ENCODE peak calls at places on chromosome 16, in ten cellular contexts. V is RCC 7860; N is endothelial cell; U is amygdala; D is NCI-H2029 treated with DMSO at 0.1 percent for 48 hours; S is AG04450; I is AG08396; L is SK-N-DZ; F is caudate nucleus; J is activated CD8-positive, alpha-beta memory T cell treated with anti-CD3 and anti-CD28 coated beads for 24 hours. Q is an unnamed sample.

GRCh38 chr16:71430744-71431143 is 11.1 kb downstream of the TLE7 start:
- DNase-seq in F (no peak), I (no peak), U (no peak), D (no peak), L (no peak), N (no peak), J (no peak), S (no peak), V (no peak), Q (no peak)

GRCh38 chr16:85126731-85127662 is 14.7 kb upstream of the CIBAR2 start:
- DNase-seq in S (peak), I (peak), N (no peak), U (peak), L (no peak), D (no peak), F (peak), V (no peak), J (peak), Q (no peak)

GRCh38 chr16:12582696-12583095 is 221.0 kb downstream of the CPPED1 start:
- DNase-seq in V (no peak), S (no peak), N (no peak), J (no peak), U (no peak), F (no peak), D (no peak), L (no peak), I (no peak), Q (no peak)

GRCh38 chr16:86966781-86967180 is 350.4 kb downstream of the C16orf95 start:
- DNase-seq in S (no peak), N (no peak), V (peak), F (no peak), U (no peak), J (no peak), I (no peak), L (no peak), D (no peak), Q (no peak)

GRCh38 chr16:17568239-17568638 is 97.5 kb upstream of the XYLT1 start:
- DNase-seq in F (no peak), I (no peak), D (no peak), U (no peak), L (no peak), V (no peak), J (no peak), N (no peak), S (no peak), Q (no peak)

GRCh38 chr16:85125570-85126382 is 13.5 kb upstream of the CIBAR2 start:
- DNase-seq in J (no peak), S (no peak), V (no peak), N (no peak), U (no peak), I (no peak), F (no peak), D (no peak), L (no peak), Q (no peak)

GRCh38 chr16:49021136-49021535 is 260.5 kb downstream of the CBLN1 start:
- DNase-seq in F (no peak), U (no peak), I (no peak), S (no peak), N (no peak), D (no peak), J (no peak), V (no peak), L (peak), Q (no peak)

GRCh38 chr16:49952386-49952785 is 72.6 kb upstream of the CNEP1R1 start:
- DNase-seq in U (no peak), F (no peak), L (no peak), N (no peak), I (no peak), D (no peak), J (no peak), V (peak), S (no peak), Q (no peak)

GRCh38 chr16:25693621-25694020 is 1.9 kb downstream of the HS3ST4 start:
- DNase-seq in L (no peak), J (no peak), V (no peak), I (no peak), D (no peak), U (no peak), S (no peak), N (no peak), F (no peak), Q (no peak)

GRCh38 chr16:54291981-54292487 is 5.4 kb upstream of the IRX3 start:
- DNase-seq in V (no peak), L (no peak), S (no peak), N (no peak), U (no peak), F (no peak), J (no peak), D (no peak), I (no peak), Q (no peak)

GRCh38 chr16:83137326-83137770 is 510.6 kb downstream of the CDH13 start:
- DNase-seq in U (no peak), D (peak), L (no peak), I (peak), S (peak), V (peak), J (no peak), F (no peak), N (no peak), Q (no peak)

GRCh38 chr16:3769013-3769412 is 51.7 kb upstream of the TRAP1 start:
- DNase-seq in J (no peak), L (no peak), V (no peak), F (no peak), N (no peak), S (no peak), I (no peak), U (no peak), D (no peak), Q (no peak)

GRCh38 chr16:56451753-56452689 is 667 bp downstream of the OGFOD1 start:
- DNase-seq in V (peak), J (no peak), U (no peak), S (no peak), D (no peak), N (peak), I (peak), L (peak), F (peak), Q (no peak)

GRCh38 chr16:17518441-17518840 is 47.7 kb upstream of the XYLT1 start:
- DNase-seq in L (no peak), S (no peak), N (no peak), U (no peak), F (no peak), J (no peak), V (peak), I (peak), D (no peak), Q (no peak)

GRCh38 chr16:88591577-88592021 is 21.4 kb downstream of the ZC3H18 start:
- DNase-seq in U (no peak), I (no peak), N (no peak), F (peak), L (no peak), D (no peak), V (no peak), S (no peak), J (no peak), Q (no peak)

GRCh38 chr16:60299345-60299744 is 1565.2 kb upstream of the GOT2 start:
- DNase-seq in F (no peak), U (no peak), N (no peak), I (no peak), S (no peak), D (no peak), L (no peak), V (no peak), J (no peak), Q (no peak)